ENCODE peak calls at places on chromosomes 3 and 15, in six cellular contexts. One of them, this sample, is unnamed.

GRCh38 chr3:78204977-78205376 is 1165.1 kb downstream of the ROBO2 start:
- DNase-seq in GM10248: no peak
- DNase-seq in lung: no peak
- DNase-seq in heart right ventricle: no peak
- DNase-seq in AG09319: peak
- DNase-seq in cardiac fibroblast: peak
- DNase-seq in this sample: no peak

GRCh38 chr3:172140499-172141391 is 101.4 kb downstream of the FNDC3B start:
- DNase-seq in GM10248: no peak
- DNase-seq in lung: peak
- DNase-seq in heart right ventricle: no peak
- DNase-seq in AG09319: peak
- DNase-seq in cardiac fibroblast: peak
- DNase-seq in this sample: no peak

GRCh38 chr3:108021533-108021932 is 69.3 kb downstream of the CD47 start:
- DNase-seq in GM10248: no peak
- DNase-seq in lung: no peak
- DNase-seq in heart right ventricle: no peak
- DNase-seq in AG09319: no peak
- DNase-seq in cardiac fibroblast: no peak
- DNase-seq in this sample: no peak

GRCh38 chr3:81425198-81425868 is 336.1 kb downstream of the GBE1 start:
- DNase-seq in GM10248: no peak
- DNase-seq in lung: no peak
- DNase-seq in heart right ventricle: no peak
- DNase-seq in AG09319: no peak
- DNase-seq in cardiac fibroblast: peak
- DNase-seq in this sample: no peak

GRCh38 chr15:38414351-38414750 is 39.6 kb upstream of the FAM98B start:
- DNase-seq in GM10248: no peak
- DNase-seq in lung: no peak
- DNase-seq in heart right ventricle: peak
- DNase-seq in AG09319: peak
- DNase-seq in cardiac fibroblast: peak
- DNase-seq in this sample: peak

GRCh38 chr15:35206060-35206675 is 121.1 kb upstream of the NANOGP8 start:
- DNase-seq in GM10248: peak
- DNase-seq in lung: no peak
- DNase-seq in heart right ventricle: no peak
- DNase-seq in AG09319: no peak
- DNase-seq in cardiac fibroblast: peak
- DNase-seq in this sample: no peak

GRCh38 chr3:54902286-54902685 is 25.6 kb downstream of the LRTM1 start:
- DNase-seq in GM10248: no peak
- DNase-seq in lung: no peak
- DNase-seq in heart right ventricle: no peak
- DNase-seq in AG09319: no peak
- DNase-seq in cardiac fibroblast: no peak
- DNase-seq in this sample: no peak

GRCh38 chr15:52328680-52329079 is 33.1 kb upstream of the MYO5C start:
- DNase-seq in GM10248: no peak
- DNase-seq in lung: no peak
- DNase-seq in heart right ventricle: no peak
- DNase-seq in AG09319: no peak
- DNase-seq in cardiac fibroblast: no peak
- DNase-seq in this sample: no peak

GRCh38 chr3:113374078-113374477 is 67.2 kb downstream of the CFAP44 start:
- DNase-seq in GM10248: no peak
- DNase-seq in lung: no peak
- DNase-seq in heart right ventricle: no peak
- DNase-seq in AG09319: no peak
- DNase-seq in cardiac fibroblast: no peak
- DNase-seq in this sample: no peak

GRCh38 chr15:48681274-48681840 is 35.8 kb upstream of the FBN1 start:
- DNase-seq in GM10248: no peak
- DNase-seq in lung: no peak
- DNase-seq in heart right ventricle: no peak
- DNase-seq in AG09319: no peak
- DNase-seq in cardiac fibroblast: peak
- DNase-seq in this sample: no peak

GRCh38 chr3:78604328-78604727 is 1163.5 kb downstream of the ROBO1 start:
- DNase-seq in GM10248: no peak
- DNase-seq in lung: no peak
- DNase-seq in heart right ventricle: no peak
- DNase-seq in AG09319: peak
- DNase-seq in cardiac fibroblast: peak
- DNase-seq in this sample: no peak

GRCh38 chr3:44530957-44531356 is 24.0 kb upstream of the ZKSCAN7 start:
- DNase-seq in GM10248: no peak
- DNase-seq in lung: no peak
- DNase-seq in heart right ventricle: no peak
- DNase-seq in AG09319: no peak
- DNase-seq in cardiac fibroblast: no peak
- DNase-seq in this sample: no peak

GRCh38 chr3:117306299-117306698 is 596.7 kb downstream of the TUSC7 start:
- DNase-seq in GM10248: no peak
- DNase-seq in lung: no peak
- DNase-seq in heart right ventricle: no peak
- DNase-seq in AG09319: no peak
- DNase-seq in cardiac fibroblast: no peak
- DNase-seq in this sample: no peak

GRCh38 chr3:114675104-114675503 is 381.3 kb downstream of the TIGIT start:
- DNase-seq in GM10248: no peak
- DNase-seq in lung: no peak
- DNase-seq in heart right ventricle: no peak
- DNase-seq in AG09319: no peak
- DNase-seq in cardiac fibroblast: peak
- DNase-seq in this sample: peak

GRCh38 chr3:90055721-90056120 is 948.3 kb downstream of the EPHA3 start:
- DNase-seq in GM10248: no peak
- DNase-seq in lung: no peak
- DNase-seq in heart right ventricle: no peak
- DNase-seq in AG09319: no peak
- DNase-seq in cardiac fibroblast: peak
- DNase-seq in this sample: no peak

GRCh38 chr15:71203573-71204444 is 88.5 kb downstream of the THSD4 start:
- DNase-seq in GM10248: no peak
- DNase-seq in lung: no peak
- DNase-seq in heart right ventricle: no peak
- DNase-seq in AG09319: peak
- DNase-seq in cardiac fibroblast: peak
- DNase-seq in this sample: no peak

GRCh38 chr15:41566121-41566885 is 7.3 kb downstream of the TYRO3 start:
- DNase-seq in GM10248: no peak
- DNase-seq in lung: no peak
- DNase-seq in heart right ventricle: no peak
- DNase-seq in AG09319: no peak
- DNase-seq in cardiac fibroblast: peak
- DNase-seq in this sample: no peak

GRCh38 chr3:10288575-10288960 is 4.2 kb downstream of the GHRL start:
- DNase-seq in GM10248: no peak
- DNase-seq in lung: no peak
- DNase-seq in heart right ventricle: no peak
- DNase-seq in AG09319: no peak
- DNase-seq in cardiac fibroblast: no peak
- DNase-seq in this sample: no peak

GRCh38 chr15:98160236-98160635 is 199.7 kb downstream of the ARRDC4 start:
- DNase-seq in GM10248: no peak
- DNase-seq in lung: no peak
- DNase-seq in heart right ventricle: no peak
- DNase-seq in AG09319: no peak
- DNase-seq in cardiac fibroblast: no peak
- DNase-seq in this sample: peak

GRCh38 chr3:76679510-76679909 is 360.4 kb upstream of the ROBO2 start:
- DNase-seq in GM10248: no peak
- DNase-seq in lung: no peak
- DNase-seq in heart right ventricle: no peak
- DNase-seq in AG09319: no peak
- DNase-seq in cardiac fibroblast: no peak
- DNase-seq in this sample: no peak

GRCh38 chr3:141373768-141374526 is 5.6 kb downstream of the ZBTB38 start:
- DNase-seq in GM10248: no peak
- DNase-seq in lung: no peak
- DNase-seq in heart right ventricle: no peak
- DNase-seq in AG09319: no peak
- DNase-seq in cardiac fibroblast: peak
- DNase-seq in this sample: no peak

GRCh38 chr3:80688814-80689213 is 921.0 kb upstream of the ROBO1 start:
- DNase-seq in GM10248: no peak
- DNase-seq in lung: no peak
- DNase-seq in heart right ventricle: no peak
- DNase-seq in AG09319: no peak
- DNase-seq in cardiac fibroblast: peak
- DNase-seq in this sample: no peak

GRCh38 chr3:163071684-163072083 is 1575.1 kb downstream of the OTOL1 start:
- DNase-seq in GM10248: no peak
- DNase-seq in lung: no peak
- DNase-seq in heart right ventricle: no peak
- DNase-seq in AG09319: no peak
- DNase-seq in cardiac fibroblast: peak
- DNase-seq in this sample: no peak

GRCh38 chr3:129745253-129745652 is 138.8 kb upstream of the PLXND1 start:
- DNase-seq in GM10248: no peak
- DNase-seq in lung: no peak
- DNase-seq in heart right ventricle: no peak
- DNase-seq in AG09319: peak
- DNase-seq in cardiac fibroblast: peak
- DNase-seq in this sample: no peak

GRCh38 chr3:88807471-88808090 is 299.8 kb upstream of the EPHA3 start:
- DNase-seq in GM10248: no peak
- DNase-seq in lung: no peak
- DNase-seq in heart right ventricle: no peak
- DNase-seq in AG09319: peak
- DNase-seq in cardiac fibroblast: peak
- DNase-seq in this sample: no peak

GRCh38 chr3:50532062-50532705 is 28.8 kb upstream of the CACNA2D2 start:
- DNase-seq in GM10248: no peak
- DNase-seq in lung: no peak
- DNase-seq in heart right ventricle: no peak
- DNase-seq in AG09319: no peak
- DNase-seq in cardiac fibroblast: no peak
- DNase-seq in this sample: no peak
- TF ChIP-seq CTCF in GM10248: no peak
- TF ChIP-seq CTCF in lung: no peak
- TF ChIP-seq CTCF in heart right ventricle: no peak
- TF ChIP-seq CTCF in AG09319: peak
- TF ChIP-seq CTCF in cardiac fibroblast: no peak
- TF ChIP-seq CTCF in this sample: no peak

DNA sequence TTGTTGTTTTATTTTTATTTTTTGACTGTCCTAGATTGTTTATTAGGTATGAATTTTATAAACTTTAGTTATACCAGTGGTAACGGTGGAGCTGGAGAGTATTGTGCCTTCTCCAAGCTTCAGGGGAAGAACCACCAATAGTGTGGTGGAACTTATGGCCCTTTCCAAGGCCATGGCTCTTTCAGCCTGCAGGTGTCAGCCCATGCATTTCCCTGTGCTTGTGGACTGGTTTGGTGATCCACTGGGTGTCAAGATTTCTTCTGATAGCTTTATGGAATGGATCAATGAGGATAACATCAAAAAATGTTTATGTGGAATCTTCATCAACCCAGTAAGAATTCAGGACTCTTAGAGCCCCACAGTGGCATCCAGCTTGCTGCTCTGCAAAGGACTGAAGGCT is 19.2 kb upstream of the SCAMP5 start:
- DNase-seq in GM10248: no peak
- DNase-seq in lung: no peak
- DNase-seq in heart right ventricle: no peak
- DNase-seq in AG09319: no peak
- DNase-seq in cardiac fibroblast: no peak
- DNase-seq in this sample: no peak
- TF ChIP-seq CTCF in GM10248: peak
- TF ChIP-seq CTCF in lung: no peak
- TF ChIP-seq CTCF in heart right ventricle: no peak
- TF ChIP-seq CTCF in AG09319: no peak
- TF ChIP-seq CTCF in cardiac fibroblast: no peak
- TF ChIP-seq CTCF in this sample: no peak

GRCh38 chr15:84656972-84657371 is 1.0 kb downstream of the NMB start:
- DNase-seq in GM10248: no peak
- DNase-seq in lung: no peak
- DNase-seq in heart right ventricle: no peak
- DNase-seq in AG09319: no peak
- DNase-seq in cardiac fibroblast: no peak
- DNase-seq in this sample: no peak

GRCh38 chr15:84657748-84658079 is 285 bp downstream of the NMB start:
- DNase-seq in GM10248: no peak
- DNase-seq in lung: no peak
- DNase-seq in heart right ventricle: no peak
- DNase-seq in AG09319: no peak
- DNase-seq in cardiac fibroblast: no peak
- DNase-seq in this sample: no peak

GRCh38 chr15:84658788-84659411 is 901 bp upstream of the NMB start:
- DNase-seq in GM10248: no peak
- DNase-seq in lung: no peak
- DNase-seq in heart right ventricle: no peak
- DNase-seq in AG09319: no peak
- DNase-seq in cardiac fibroblast: no peak
- DNase-seq in this sample: no peak

GRCh38 chr15:84659904-84660781 is 2.1 kb upstream of the NMB start:
- DNase-seq in GM10248: no peak
- DNase-seq in lung: no peak
- DNase-seq in heart right ventricle: no peak
- DNase-seq in AG09319: no peak
- DNase-seq in cardiac fibroblast: no peak
- DNase-seq in this sample: no peak

DNA sequence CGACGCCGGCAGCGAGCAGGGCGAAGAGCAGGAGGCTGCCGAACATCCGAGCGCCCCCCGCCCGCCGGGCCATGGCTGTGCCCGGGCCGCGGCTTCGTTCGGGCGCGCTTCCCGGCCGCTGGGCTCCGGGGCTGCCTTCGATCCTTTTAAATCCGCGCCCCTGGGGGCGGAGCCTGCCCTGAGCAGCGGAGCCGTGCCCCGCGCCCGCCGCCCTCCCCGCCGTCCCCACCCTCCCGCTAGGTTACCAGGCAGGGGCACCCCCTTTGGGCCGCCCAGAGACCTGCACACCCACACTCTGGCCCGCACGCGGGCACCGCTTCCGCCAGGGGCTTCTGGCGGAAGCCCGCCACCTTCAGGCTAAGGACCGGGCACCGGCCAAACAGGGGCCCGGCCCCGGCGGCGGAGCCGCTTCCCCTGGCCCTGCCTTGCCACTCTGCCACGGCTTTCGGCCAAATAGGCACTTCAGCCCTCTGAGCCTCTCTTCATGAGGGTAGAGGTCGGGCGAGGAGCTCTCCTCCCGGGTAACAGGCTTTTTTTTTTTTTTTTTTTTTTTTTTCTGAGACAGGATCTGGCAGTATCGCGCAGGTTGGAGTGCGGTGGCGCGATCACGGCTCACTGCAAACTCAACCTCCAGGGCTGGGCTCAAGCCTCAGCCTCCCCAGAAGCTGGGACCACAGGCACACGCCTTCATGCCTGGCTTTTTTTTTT is at the start of gene NMB:
- DNase-seq in GM10248: peak
- DNase-seq in lung: peak
- DNase-seq in heart right ventricle: peak
- DNase-seq in AG09319: peak
- DNase-seq in cardiac fibroblast: peak
- DNase-seq in this sample: peak
- TF ChIP-seq CTCF in GM10248: peak
- TF ChIP-seq CTCF in lung: peak
- TF ChIP-seq CTCF in heart right ventricle: peak
- TF ChIP-seq CTCF in AG09319: peak
- TF ChIP-seq CTCF in cardiac fibroblast: peak
- TF ChIP-seq CTCF in this sample: peak

GRCh38 chr15:88834211-88834812 is 31.1 kb downstream of the ACAN start:
- DNase-seq in GM10248: no peak
- DNase-seq in lung: no peak
- DNase-seq in heart right ventricle: peak
- DNase-seq in AG09319: peak
- DNase-seq in cardiac fibroblast: peak
- DNase-seq in this sample: peak
- TF ChIP-seq CTCF in GM10248: peak
- TF ChIP-seq CTCF in lung: no peak
- TF ChIP-seq CTCF in heart right ventricle: peak
- TF ChIP-seq CTCF in AG09319: peak
- TF ChIP-seq CTCF in cardiac fibroblast: peak
- TF ChIP-seq CTCF in this sample: peak